ENCODE peak calls at places on chromosomes 11 and 22, in eight cellular contexts. N is spleen; U is IMR-90; R is mammary epithelial cell; Z is psoas muscle; W is CD8-positive, alpha-beta T cell; A is CD4-positive, alpha-beta memory T cell; G is PC-3. B is an unnamed sample.

GRCh38 chr11:69293819-69294505 is at the start of gene MYEOV:
- DNase-seq in R (peak; percentile 59), A (no peak), N (peak; percentile 83), Z (no peak), W (no peak), G (peak; percentile 92), U (no peak), B (no peak)

GRCh38 chr11:60367009-60367408 is 11.3 kb upstream of the MS4A7 start:
- DNase-seq in N (no peak), W (no peak), A (no peak), U (no peak), G (no peak), R (no peak), Z (no peak), B (no peak)

GRCh38 chr11:104199041-104199440 is 35.1 kb upstream of the PDGFD start:
- DNase-seq in U (no peak), N (no peak), Z (no peak), W (no peak), A (no peak), R (no peak), G (no peak), B (no peak)

GRCh38 chr22:20956258-20957117 is 10.6 kb upstream of the AIFM3 start:
- DNase-seq in N (no peak), A (no peak), W (no peak), R (peak; percentile 57), G (peak; percentile 75), U (peak; percentile 25), Z (peak; percentile 50), B (no peak)

GRCh38 chr11:65438257-65439151 is 15.9 kb downstream of the NEAT1 start:
- DNase-seq in Z (no peak), U (peak; percentile 40), W (no peak), G (no peak), A (no peak), N (no peak), R (no peak), B (no peak)

GRCh38 chr11:134030853-134031252 is 38.0 kb upstream of the JAM3 start:
- DNase-seq in Z (no peak), N (no peak), U (no peak), W (no peak), R (no peak), A (no peak), G (no peak), B (no peak)

GRCh38 chr11:70952171-70952570 is 300.2 kb downstream of the SHANK2 start:
- DNase-seq in U (no peak), R (no peak), Z (peak; percentile 30), G (no peak), A (no peak), W (no peak), N (no peak), B (no peak)

GRCh38 chr11:23280088-23280487 is 419.8 kb upstream of the CCDC179 start:
- DNase-seq in R (no peak), A (no peak), G (no peak), N (no peak), Z (no peak), W (no peak), U (peak; percentile 76), B (no peak)

GRCh38 chr11:79200398-79201070 is 240.3 kb downstream of the TENM4 start:
- DNase-seq in Z (no peak), R (peak; percentile 52), A (no peak), N (no peak), W (no peak), G (no peak), U (no peak), B (no peak)

GRCh38 chr11:93895106-93895862 is 44.9 kb upstream of the VSTM5 start:
- DNase-seq in A (peak; percentile 30), N (no peak), U (peak; percentile 82), W (no peak), Z (no peak), G (peak; percentile 95), R (peak; percentile 48), B (no peak)

GRCh38 chr11:95152878-95153856 is 63.5 kb downstream of the ENDOD1 start:
- DNase-seq in Z (no peak), N (peak; percentile 80), R (no peak), G (no peak), U (no peak), W (no peak), A (peak; percentile 43), B (peak; percentile 37)

GRCh38 chr11:45698777-45699497 is 33.5 kb upstream of the CHST1 start:
- DNase-seq in U (no peak), W (no peak), N (peak; percentile 44), R (no peak), Z (no peak), A (no peak), G (no peak), B (no peak)

GRCh38 chr11:1226981-1227550 is 4.2 kb downstream of the MUC5B start:
- DNase-seq in N (peak; percentile 62), U (peak; percentile 4), Z (peak; percentile 51), W (no peak), G (no peak), A (no peak), R (no peak), B (no peak)

GRCh38 chr11:6638437-6638836 is 17.2 kb downstream of the DCHS1 start:
- DNase-seq in A (no peak), W (no peak), U (no peak), Z (no peak), G (no peak), N (no peak), R (no peak), B (no peak)

GRCh38 chr11:70090989-70091388 is 12.9 kb downstream of the ANO1 start:
- DNase-seq in N (no peak), U (peak; percentile 28), G (no peak), R (no peak), Z (peak; percentile 82), W (no peak), A (no peak), B (no peak)

GRCh38 chr22:37409557-37409956 is 17.7 kb downstream of the ELFN2 start:
- DNase-seq in N (no peak), A (no peak), W (no peak), R (no peak), Z (no peak), U (no peak), G (no peak), B (no peak)

GRCh38 chr11:77147668-77148321 is 19.7 kb downstream of the MYO7A start:
- DNase-seq in G (no peak), Z (no peak), N (no peak), W (peak; percentile 27), R (no peak), A (peak; percentile 39), U (no peak), B (peak; percentile 68)

GRCh38 chr11:69027704-69028372 is 14.8 kb upstream of the MRGPRF start:
- DNase-seq in R (no peak), G (no peak), U (peak; percentile 31), A (no peak), W (no peak), Z (no peak), N (no peak), B (no peak)

GRCh38 chr11:10352911-10353550 is 48.2 kb downstream of the ADM start:
- DNase-seq in G (no peak), N (no peak), A (no peak), U (no peak), Z (no peak), R (no peak), W (no peak), B (no peak)

DNA sequence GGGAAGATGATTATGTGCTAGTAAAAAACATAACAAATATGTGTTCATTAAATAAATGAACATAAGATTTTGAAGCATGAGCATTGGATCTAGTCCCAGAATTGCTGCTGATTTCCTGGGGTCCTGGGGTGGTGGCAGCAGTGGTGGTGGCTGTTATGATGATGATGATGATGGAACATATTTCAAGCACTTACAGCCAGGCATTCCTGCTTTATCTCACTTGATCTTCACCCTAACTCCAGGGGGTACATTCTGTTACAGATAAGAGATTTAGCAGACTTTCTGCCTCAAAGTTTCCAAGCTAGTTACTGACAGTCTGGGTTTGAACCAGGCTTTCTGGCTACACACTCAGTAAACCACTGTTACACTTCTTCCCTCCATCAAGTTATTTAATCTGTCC is 5.2 kb downstream of the TRAPPC4 start:
- DNase-seq in Z (no peak), A (no peak), G (no peak), W (no peak), U (no peak), N (peak; percentile 14), R (no peak), B (no peak)
- H3K4me3 ChIP-seq in Z (no peak overlapping the region), A (no peak overlapping the region), G (no peak overlapping the region), W (no peak overlapping the region), U (no peak overlapping the region), N (no peak overlapping the region), R (no peak overlapping the region), B (no peak overlapping the region)

GRCh38 chr11:128482092-128482491 is 105.3 kb downstream of the ETS1 start:
- DNase-seq in R (no peak), Z (no peak), A (no peak), N (no peak), U (no peak), G (no peak), W (no peak), B (no peak)
- H3K36me3 ChIP-seq in R (peaks cover 44% of the 10 kb centered on the region), Z (peaks cover 2% of the 10 kb centered on the region), A (peaks cover 93% of the 10 kb centered on the region), N (peaks cover 98% of the 10 kb centered on the region), U (peaks cover 44% of the 10 kb centered on the region), G (peaks cover 88% of the 10 kb centered on the region), W (peaks cover 80% of the 10 kb centered on the region), B (peaks cover 88% of the 10 kb centered on the region)

DNA sequence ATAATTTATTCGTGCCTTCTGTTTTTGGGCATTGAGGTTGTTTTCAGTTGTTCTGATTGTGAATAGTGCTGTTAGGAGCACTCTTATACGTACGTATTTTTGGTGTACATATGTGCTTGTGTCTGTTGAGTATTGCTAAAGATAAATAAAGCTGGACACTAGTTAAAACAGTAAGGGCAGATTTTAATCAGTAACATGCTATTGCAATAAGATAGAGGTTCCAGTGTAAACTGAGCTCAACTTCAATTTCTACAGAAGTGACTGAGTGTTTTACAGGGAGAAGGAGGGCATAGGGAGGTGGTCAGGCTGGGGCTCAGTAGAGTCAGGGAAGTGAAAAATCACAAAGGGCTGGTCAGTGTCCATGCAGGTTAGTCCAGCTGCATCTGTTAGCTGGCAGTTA is 76.0 kb upstream of the PARVA start:
- DNase-seq in Z (no peak), U (no peak), W (no peak), G (no peak), N (no peak), R (no peak), A (no peak), B (no peak)
- H3K4me3 ChIP-seq in Z (no peak overlapping the region), U (no peak overlapping the region), W (no peak overlapping the region), G (no peak overlapping the region), N (no peak overlapping the region), R (no peak overlapping the region), A (no peak overlapping the region), B (no peak overlapping the region)

GRCh38 chr22:50217543-50218152 is 16.8 kb downstream of the SELENOO start:
- DNase-seq in Z (peak; percentile 53), G (no peak), A (no peak), U (no peak), N (no peak), W (no peak), R (no peak), B (no peak)

GRCh38 chr22:50219800-50220602 is 19.2 kb downstream of the SELENOO start:
- DNase-seq in Z (no peak), N (no peak), U (no peak), A (no peak), G (no peak), W (no peak), R (no peak), B (no peak)

GRCh38 chr22:50216684-50217520 is 16.1 kb downstream of the SELENOO start:
- DNase-seq in G (no peak), N (no peak), U (no peak), R (no peak), A (no peak), Z (peak; percentile 54), W (no peak), B (no peak)

GRCh38 chr22:50218996-50219727 is 18.4 kb downstream of the SELENOO start:
- DNase-seq in Z (peak; percentile 94), W (no peak), N (no peak), R (peak; percentile 42), U (peak; percentile 74), G (peak; percentile 51), A (no peak), B (no peak)

GRCh38 chr22:50218153-50218995 is 17.6 kb downstream of the SELENOO start:
- DNase-seq in W (no peak), R (no peak), G (no peak), U (no peak), A (no peak), Z (peak; percentile 63), N (no peak), B (no peak)
- H3K36me3 ChIP-seq in W (peaks cover 48% of the 10 kb centered on the region), R (peaks cover 4% of the 10 kb centered on the region), G (peaks cover 5% of the 10 kb centered on the region), U (peaks cover 76% of the 10 kb centered on the region), A (peaks cover 49% of the 10 kb centered on the region), Z (peaks cover 16% of the 10 kb centered on the region), N (peaks cover 100% of the 10 kb centered on the region), B (peaks cover 33% of the 10 kb centered on the region)